ENCODE peak calls at places on chromosomes 2 and 18, in four cellular contexts. One of them, this sample, is unnamed.

GRCh38 chr2:10141736-10142639 is 19.4 kb downstream of the RRM2 start:
- DNase-seq in cardiac fibroblast: peak; percentile 31
- DNase-seq in mucosa of descending colon: no peak
- DNase-seq in osteoblast: no peak
- DNase-seq in this sample: no peak

GRCh38 chr2:24912523-24912922 is 7.5 kb downstream of the ADCY3 start:
- DNase-seq in cardiac fibroblast: no peak
- DNase-seq in mucosa of descending colon: no peak
- DNase-seq in osteoblast: no peak
- DNase-seq in this sample: no peak

GRCh38 chr2:8243748-8244147 is 438.1 kb upstream of the ID2 start:
- DNase-seq in cardiac fibroblast: no peak
- DNase-seq in mucosa of descending colon: no peak
- DNase-seq in osteoblast: no peak
- DNase-seq in this sample: no peak

GRCh38 chr2:8454797-8455196 is 227.1 kb upstream of the ID2 start:
- DNase-seq in cardiac fibroblast: no peak
- DNase-seq in mucosa of descending colon: no peak
- DNase-seq in osteoblast: no peak
- DNase-seq in this sample: no peak

GRCh38 chr2:100731535-100731981 is 88.4 kb upstream of the NPAS2 start:
- DNase-seq in cardiac fibroblast: peak; percentile 49
- DNase-seq in mucosa of descending colon: no peak
- DNase-seq in osteoblast: no peak
- DNase-seq in this sample: no peak

GRCh38 chr18:49907346-49907929 is 94.1 kb upstream of the ACAA2 start:
- DNase-seq in cardiac fibroblast: peak; percentile 52
- DNase-seq in mucosa of descending colon: no peak
- DNase-seq in osteoblast: no peak
- DNase-seq in this sample: no peak

GRCh38 chr2:205352593-205352992 is 329.7 kb upstream of the NRP2 start:
- DNase-seq in cardiac fibroblast: peak; percentile 21
- DNase-seq in mucosa of descending colon: no peak
- DNase-seq in osteoblast: peak; percentile 50
- DNase-seq in this sample: no peak

GRCh38 chr2:196565106-196565505 is 74.4 kb upstream of the CCDC150 start:
- DNase-seq in cardiac fibroblast: no peak
- DNase-seq in mucosa of descending colon: no peak
- DNase-seq in osteoblast: no peak
- DNase-seq in this sample: no peak

DNA sequence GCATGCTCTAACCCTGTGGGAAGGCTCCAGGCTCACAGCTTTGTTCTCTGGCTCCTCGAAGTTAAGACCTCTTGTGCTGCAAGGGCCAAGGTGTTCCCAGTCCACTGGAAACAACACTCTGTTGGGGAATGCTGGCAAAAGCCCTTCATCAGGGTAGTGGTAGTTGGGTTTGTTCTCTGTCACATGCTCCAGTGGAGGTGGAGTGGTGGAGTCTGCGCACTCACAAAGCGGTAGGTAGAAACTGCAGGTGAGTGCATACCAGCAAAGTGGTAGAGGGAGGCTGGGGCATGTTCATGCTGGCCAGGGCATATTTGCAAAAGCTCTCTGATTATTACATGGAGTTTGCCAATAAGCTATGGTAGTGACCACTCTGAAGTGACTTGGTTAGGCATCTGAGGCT is 410.5 kb downstream of the CDH19 start:
- DNase-seq in cardiac fibroblast: no peak
- DNase-seq in mucosa of descending colon: no peak
- DNase-seq in osteoblast: no peak
- DNase-seq in this sample: no peak
- TF ChIP-seq CTCF in cardiac fibroblast: no peak
- TF ChIP-seq CTCF in mucosa of descending colon: no peak
- TF ChIP-seq CTCF in osteoblast: no peak
- TF ChIP-seq CTCF in this sample: no peak

GRCh38 chr2:134122610-134123009 is 131.3 kb upstream of the MGAT5 start:
- DNase-seq in cardiac fibroblast: no peak
- DNase-seq in mucosa of descending colon: no peak
- DNase-seq in osteoblast: no peak
- DNase-seq in this sample: no peak
- TF ChIP-seq CTCF in cardiac fibroblast: no peak
- TF ChIP-seq CTCF in mucosa of descending colon: no peak
- TF ChIP-seq CTCF in osteoblast: no peak
- TF ChIP-seq CTCF in this sample: no peak

GRCh38 chr18:11689972-11690570 is 1.0 kb downstream of the GNAL start:
- DNase-seq in cardiac fibroblast: no peak
- DNase-seq in mucosa of descending colon: no peak
- DNase-seq in osteoblast: no peak
- DNase-seq in this sample: no peak

DNA sequence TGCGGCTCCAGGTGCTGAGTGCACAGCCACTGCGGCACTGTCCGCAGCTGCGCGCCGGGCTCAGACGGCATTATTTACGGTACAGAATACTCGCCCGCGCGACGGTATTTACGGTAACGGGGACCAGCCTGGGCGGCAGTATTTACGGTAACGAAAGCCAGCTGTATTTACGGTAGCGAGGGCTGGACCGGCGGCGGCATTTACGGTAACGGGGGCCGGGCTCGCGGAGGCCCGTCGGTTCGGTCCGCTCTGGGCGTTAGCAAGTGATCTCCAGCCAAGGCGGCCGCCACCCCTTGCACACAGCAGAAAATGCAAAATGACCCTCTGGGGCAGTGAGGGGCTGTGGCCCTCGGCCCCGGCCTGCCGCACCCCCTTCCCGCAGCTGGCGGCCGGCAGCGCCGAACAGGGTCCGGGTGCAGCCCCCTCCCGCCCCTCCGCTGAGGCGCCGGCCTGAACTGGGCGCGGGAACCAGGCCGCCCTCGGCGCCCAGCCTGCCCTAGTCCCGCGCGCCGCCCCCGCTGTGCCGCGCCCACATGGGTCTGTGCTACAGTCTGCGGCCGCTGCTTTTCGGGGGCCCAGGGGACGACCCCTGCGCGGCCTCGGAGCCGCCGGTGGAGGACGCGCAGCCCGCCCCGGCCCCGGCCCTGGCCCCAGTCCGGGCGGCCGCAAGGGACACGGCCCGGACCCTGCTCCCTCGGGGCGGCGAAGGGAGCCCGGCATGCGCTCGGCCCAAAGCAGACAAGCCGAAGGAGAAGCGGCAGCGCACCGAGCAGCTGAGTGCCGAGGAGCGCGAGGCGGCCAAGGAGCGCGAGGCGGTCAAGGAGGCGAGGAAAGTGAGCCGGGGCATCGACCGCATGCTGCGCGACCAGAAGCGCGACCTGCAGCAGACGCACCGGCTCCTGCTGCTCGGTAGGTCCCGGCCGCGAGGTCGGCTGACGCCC is at the start of gene GNAL:
- DNase-seq in cardiac fibroblast: peak; percentile 92
- DNase-seq in mucosa of descending colon: peak; percentile 75
- DNase-seq in osteoblast: peak; percentile 92
- DNase-seq in this sample: peak; percentile 82
- TF ChIP-seq CTCF in cardiac fibroblast: no peak
- TF ChIP-seq CTCF in mucosa of descending colon: no peak
- TF ChIP-seq CTCF in osteoblast: no peak
- TF ChIP-seq CTCF in this sample: no peak

GRCh38 chr2:238240761-238241711 is 1.2 kb upstream of the HES6 start:
- DNase-seq in cardiac fibroblast: no peak
- DNase-seq in mucosa of descending colon: peak; percentile 86
- DNase-seq in osteoblast: peak; percentile 87
- DNase-seq in this sample: peak; percentile 58

GRCh38 chr2:238238766-238239551 is 879 bp downstream of the HES6 start:
- DNase-seq in cardiac fibroblast: no peak
- DNase-seq in mucosa of descending colon: peak; percentile 75
- DNase-seq in osteoblast: peak; percentile 73
- DNase-seq in this sample: no peak

GRCh38 chr2:238238311-238238765 is 1.5 kb downstream of the HES6 start:
- DNase-seq in cardiac fibroblast: no peak
- DNase-seq in mucosa of descending colon: no peak
- DNase-seq in osteoblast: peak; percentile 69
- DNase-seq in this sample: no peak

GRCh38 chr2:238239552-238239871 is 326 bp downstream of the HES6 start:
- DNase-seq in cardiac fibroblast: no peak
- DNase-seq in mucosa of descending colon: no peak
- DNase-seq in osteoblast: peak; percentile 95
- DNase-seq in this sample: peak; percentile 57

GRCh38 chr2:238239872-238240760 is at the start of gene HES6:
- DNase-seq in cardiac fibroblast: peak; percentile 87
- DNase-seq in mucosa of descending colon: peak; percentile 92
- DNase-seq in osteoblast: peak; percentile 100
- DNase-seq in this sample: peak; percentile 97
- TF ChIP-seq CTCF in cardiac fibroblast: no peak
- TF ChIP-seq CTCF in mucosa of descending colon: no peak
- TF ChIP-seq CTCF in osteoblast: no peak
- TF ChIP-seq CTCF in this sample: peak; percentile 5

DNA sequence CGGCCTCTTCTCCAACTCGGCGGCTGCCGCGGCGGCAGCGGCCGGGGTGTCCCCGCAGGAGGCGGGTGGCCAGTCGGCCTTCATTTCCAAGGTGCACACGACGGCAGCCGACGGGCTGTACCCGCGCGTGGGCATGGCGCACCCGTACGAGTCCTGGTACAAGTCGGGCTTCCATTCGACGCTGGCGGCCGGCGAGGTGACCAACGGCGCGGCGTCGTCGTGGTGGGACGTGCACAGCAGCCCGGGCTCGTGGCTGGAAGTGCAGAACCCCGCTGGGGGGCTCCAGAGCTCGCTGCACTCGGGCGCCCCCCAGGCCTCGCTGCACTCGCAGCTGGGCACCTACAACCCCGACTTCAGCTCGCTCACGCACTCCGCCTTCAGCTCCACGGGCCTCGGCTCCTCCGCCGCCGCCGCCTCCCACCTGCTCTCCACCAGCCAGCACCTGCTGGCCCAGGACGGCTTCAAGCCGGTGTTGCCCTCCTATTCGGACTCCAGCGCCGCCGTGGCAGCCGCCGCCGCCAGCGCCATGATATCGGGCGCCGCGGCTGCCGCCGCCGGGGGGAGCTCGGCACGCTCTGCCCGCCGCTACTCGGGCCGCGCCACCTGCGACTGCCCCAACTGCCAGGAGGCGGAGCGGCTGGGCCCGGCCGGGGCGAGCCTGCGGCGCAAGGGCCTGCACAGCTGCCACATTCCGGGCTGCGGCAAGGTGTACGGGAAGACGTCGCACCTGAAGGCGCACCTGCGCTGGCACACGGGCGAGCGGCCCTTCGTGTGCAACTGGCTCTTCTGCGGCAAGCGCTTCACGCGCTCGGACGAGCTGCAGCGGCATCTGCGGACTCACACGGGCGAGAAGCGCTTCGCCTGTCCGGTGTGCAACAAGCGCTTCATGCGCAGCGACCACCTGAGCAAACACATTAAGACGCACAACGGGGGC is 1.9 kb downstream of the SP9 start:
- DNase-seq in cardiac fibroblast: no peak
- DNase-seq in mucosa of descending colon: peak; percentile 70
- DNase-seq in osteoblast: peak; percentile 87
- DNase-seq in this sample: peak; percentile 78
- TF ChIP-seq CTCF in cardiac fibroblast: no peak
- TF ChIP-seq CTCF in mucosa of descending colon: peak; percentile 8
- TF ChIP-seq CTCF in osteoblast: no peak
- TF ChIP-seq CTCF in this sample: peak; percentile 30

This sample was measured in GM13977.